ENCODE peak calls at places on chromosomes 11 and 22, in four cellular contexts. One of them, this sample, is unnamed.

GRCh38 chr11:7600205-7600775 is 73.0 kb downstream of the CYB5R2 start:
- DNase-seq in fibroblast of pulmonary artery: peak
- DNase-seq in neuronal stem cell: no peak
- DNase-seq in PC-3: peak
- DNase-seq in this sample: peak

GRCh38 chr11:117529767-117530166 is 202.1 kb downstream of the CEP164 start:
- DNase-seq in neuronal stem cell: no peak
- DNase-seq in fibroblast of pulmonary artery: no peak
- DNase-seq in PC-3: no peak
- DNase-seq in this sample: no peak

GRCh38 chr11:126148317-126148716 is 63.1 kb downstream of the RPUSD4 start:
- DNase-seq in fibroblast of pulmonary artery: no peak
- DNase-seq in PC-3: no peak
- DNase-seq in neuronal stem cell: no peak
- DNase-seq in this sample: no peak

GRCh38 chr11:46306296-46306853 is 28.9 kb downstream of the CREB3L1 start:
- DNase-seq in PC-3: no peak
- DNase-seq in neuronal stem cell: no peak
- DNase-seq in fibroblast of pulmonary artery: no peak
- DNase-seq in this sample: no peak

GRCh38 chr22:43449205-43449830 is 37.5 kb downstream of the MPPED1 start:
- DNase-seq in fibroblast of pulmonary artery: no peak
- DNase-seq in neuronal stem cell: no peak
- DNase-seq in PC-3: no peak
- DNase-seq in this sample: no peak

GRCh38 chr11:2825261-2825885 is 60.2 kb downstream of the CDKN1C start:
- DNase-seq in neuronal stem cell: no peak
- DNase-seq in PC-3: peak
- DNase-seq in fibroblast of pulmonary artery: peak
- DNase-seq in this sample: no peak

GRCh38 chr22:47328550-47329243 is 566.2 kb downstream of the TBC1D22A start:
- DNase-seq in fibroblast of pulmonary artery: peak
- DNase-seq in PC-3: peak
- DNase-seq in neuronal stem cell: no peak
- DNase-seq in this sample: peak

GRCh38 chr11:10072841-10073240 is 221.2 kb downstream of the SBF2 start:
- DNase-seq in neuronal stem cell: no peak
- DNase-seq in fibroblast of pulmonary artery: no peak
- DNase-seq in PC-3: no peak
- DNase-seq in this sample: no peak

GRCh38 chr22:19880786-19881569 is 26.3 kb upstream of the GNB1L start:
- DNase-seq in neuronal stem cell: peak
- DNase-seq in fibroblast of pulmonary artery: peak
- DNase-seq in PC-3: peak
- DNase-seq in this sample: peak

GRCh38 chr22:24694971-24695928 is 79.3 kb downstream of the PIWIL3 start:
- DNase-seq in PC-3: no peak
- DNase-seq in neuronal stem cell: no peak
- DNase-seq in fibroblast of pulmonary artery: no peak
- DNase-seq in this sample: no peak

GRCh38 chr11:8256271-8257002 is 7.2 kb downstream of the LMO1 start:
- DNase-seq in fibroblast of pulmonary artery: no peak
- DNase-seq in PC-3: no peak
- DNase-seq in neuronal stem cell: no peak
- DNase-seq in this sample: no peak

GRCh38 chr11:104254347-104254746 is 90.4 kb upstream of the PDGFD start:
- DNase-seq in PC-3: peak
- DNase-seq in neuronal stem cell: peak
- DNase-seq in fibroblast of pulmonary artery: peak
- DNase-seq in this sample: no peak

GRCh38 chr11:112294688-112295340 is 34.2 kb upstream of the PLET1 start:
- DNase-seq in fibroblast of pulmonary artery: no peak
- DNase-seq in PC-3: no peak
- DNase-seq in neuronal stem cell: no peak
- DNase-seq in this sample: no peak

GRCh38 chr11:35791088-35791958 is 128.7 kb downstream of the TRIM44 start:
- DNase-seq in PC-3: no peak
- DNase-seq in neuronal stem cell: no peak
- DNase-seq in fibroblast of pulmonary artery: no peak
- DNase-seq in this sample: no peak

GRCh38 chr11:62547691-62548281 is 1.2 kb upstream of the AHNAK start:
- DNase-seq in fibroblast of pulmonary artery: no peak
- DNase-seq in neuronal stem cell: no peak
- DNase-seq in PC-3: peak
- DNase-seq in this sample: peak

GRCh38 chr11:95337175-95337957 is 106.4 kb upstream of the SESN3 start:
- DNase-seq in fibroblast of pulmonary artery: peak
- DNase-seq in PC-3: no peak
- DNase-seq in neuronal stem cell: peak
- DNase-seq in this sample: peak

GRCh38 chr22:28282346-28282745 is 363.3 kb upstream of the PITPNB start:
- DNase-seq in PC-3: no peak
- DNase-seq in fibroblast of pulmonary artery: peak
- DNase-seq in neuronal stem cell: no peak
- DNase-seq in this sample: no peak

GRCh38 chr11:44840526-44840925 is 110.2 kb downstream of the TP53I11 start:
- DNase-seq in PC-3: no peak
- DNase-seq in neuronal stem cell: no peak
- DNase-seq in fibroblast of pulmonary artery: no peak
- DNase-seq in this sample: no peak

GRCh38 chr22:48536691-48537591 is 1290.7 kb downstream of the BRD1 start:
- DNase-seq in neuronal stem cell: no peak
- DNase-seq in fibroblast of pulmonary artery: no peak
- DNase-seq in PC-3: no peak
- DNase-seq in this sample: no peak

GRCh38 chr11:44017443-44018126 is 30.2 kb upstream of the ACCSL start:
- DNase-seq in fibroblast of pulmonary artery: peak
- DNase-seq in neuronal stem cell: no peak
- DNase-seq in PC-3: peak
- DNase-seq in this sample: no peak

GRCh38 chr11:8060801-8061554 is 20.0 kb upstream of the TUB start:
- DNase-seq in fibroblast of pulmonary artery: peak
- DNase-seq in PC-3: no peak
- DNase-seq in neuronal stem cell: no peak
- DNase-seq in this sample: no peak

GRCh38 chr11:74676596-74676995 is 54.6 kb downstream of the CHRDL2 start:
- DNase-seq in fibroblast of pulmonary artery: no peak
- DNase-seq in neuronal stem cell: no peak
- DNase-seq in PC-3: no peak
- DNase-seq in this sample: no peak

GRCh38 chr11:126917531-126918204 is 82.9 kb downstream of the KIRREL3 start:
- DNase-seq in PC-3: peak
- DNase-seq in neuronal stem cell: no peak
- DNase-seq in fibroblast of pulmonary artery: peak
- DNase-seq in this sample: peak

GRCh38 chr11:16070573-16070972 is 285.8 kb downstream of the SOX6 start:
- DNase-seq in fibroblast of pulmonary artery: no peak
- DNase-seq in PC-3: no peak
- DNase-seq in neuronal stem cell: no peak
- DNase-seq in this sample: no peak

GRCh38 chr11:18312663-18313420 is 9.1 kb downstream of the HPS5 start:
- DNase-seq in PC-3: no peak
- DNase-seq in fibroblast of pulmonary artery: peak
- DNase-seq in neuronal stem cell: no peak
- DNase-seq in this sample: no peak

GRCh38 chr11:69509381-69509780 is 27.9 kb downstream of the LINC01488 start:
- DNase-seq in PC-3: no peak
- DNase-seq in fibroblast of pulmonary artery: no peak
- DNase-seq in neuronal stem cell: no peak
- DNase-seq in this sample: no peak

GRCh38 chr11:130999086-130999485 is 82.8 kb upstream of the SNX19 start:
- DNase-seq in fibroblast of pulmonary artery: peak
- DNase-seq in PC-3: peak
- DNase-seq in neuronal stem cell: no peak
- DNase-seq in this sample: peak

GRCh38 chr11:130653838-130654601 is 205.6 kb downstream of the ADAMTS15 start:
- DNase-seq in fibroblast of pulmonary artery: peak
- DNase-seq in PC-3: peak
- DNase-seq in neuronal stem cell: no peak
- DNase-seq in this sample: no peak

GRCh38 chr22:21077884-21078508 is 32.2 kb downstream of the LRRC74B start:
- DNase-seq in neuronal stem cell: no peak
- DNase-seq in fibroblast of pulmonary artery: no peak
- DNase-seq in PC-3: no peak
- DNase-seq in this sample: no peak

GRCh38 chr11:72135891-72136676 is 559 bp downstream of the FOLR3 start:
- DNase-seq in fibroblast of pulmonary artery: no peak
- DNase-seq in neuronal stem cell: no peak
- DNase-seq in PC-3: no peak
- DNase-seq in this sample: no peak

GRCh38 chr11:69707156-69707555 is 3.3 kb upstream of the FGF19 start:
- DNase-seq in PC-3: no peak
- DNase-seq in neuronal stem cell: no peak
- DNase-seq in fibroblast of pulmonary artery: no peak
- DNase-seq in this sample: peak

GRCh38 chr22:49964136-49964492 is 3.5 kb downstream of the PIM3 start:
- DNase-seq in PC-3: no peak
- DNase-seq in neuronal stem cell: no peak
- DNase-seq in fibroblast of pulmonary artery: no peak
- DNase-seq in this sample: no peak

This sample was measured in epithelial cell of prostate.